ENCODE peak calls at places on chromosomes 11 and 22, in nine cellular contexts. Z is right lobe of liver, S is heart left ventricle, F is ovary, Q is Peyer's patch, E is body of pancreas, O is sigmoid colon, C is prostate gland, V is lower leg skin. G is an unnamed sample.

GRCh38 chr11:65538232-65538914 is 13.5 kb downstream of the SCYL1 start:
- DNase-seq in Z (peak), S (no peak), F (peak), Q (no peak), E (no peak), O (peak), C (no peak), V (no peak), G (no peak)

GRCh38 chr11:96869207-96869606 is 479.4 kb downstream of the JRKL start:
- DNase-seq in Z (no peak), S (no peak), F (no peak), Q (no peak), E (no peak), O (no peak), C (no peak), V (no peak), G (no peak)

GRCh38 chr11:134611537-134611936 is 199.5 kb upstream of the B3GAT1 start:
- DNase-seq in Z (no peak), S (no peak), F (no peak), Q (no peak), E (no peak), O (no peak), C (no peak), V (no peak), G (no peak)

GRCh38 chr11:32899423-32899822 is 6.8 kb downstream of the QSER1 start:
- DNase-seq in Z (no peak), S (no peak), F (no peak), Q (no peak), E (no peak), O (no peak), C (no peak), V (no peak), G (no peak)

GRCh38 chr11:19953342-19953741 is 206.9 kb downstream of the DBX1 start:
- DNase-seq in Z (no peak), S (no peak), F (no peak), Q (no peak), E (no peak), O (no peak), C (no peak), V (no peak), G (peak)

GRCh38 chr11:75524576-75525432 is 937 bp downstream of the GDPD5 start:
- DNase-seq in Z (peak), S (no peak), F (peak), Q (peak), E (peak), O (no peak), C (no peak), V (no peak), G (peak)

GRCh38 chr11:56251954-56252353 is at the start of gene OR5T3:
- DNase-seq in Z (no peak), S (no peak), F (no peak), Q (no peak), E (no peak), O (no peak), C (no peak), V (no peak), G (no peak)

GRCh38 chr11:99781074-99781473 is 760.3 kb downstream of the CNTN5 start:
- DNase-seq in Z (no peak), S (no peak), F (no peak), Q (no peak), E (no peak), O (no peak), C (no peak), V (no peak), G (no peak)

GRCh38 chr11:3217751-3218482 is 696 bp downstream of the MRGPRG start:
- DNase-seq in Z (no peak), S (peak), F (no peak), Q (no peak), E (peak), O (peak), C (no peak), V (no peak), G (no peak)

GRCh38 chr11:102989379-102990047 is 34.0 kb upstream of the MMP13 start:
- DNase-seq in Z (no peak), S (no peak), F (no peak), Q (no peak), E (no peak), O (no peak), C (no peak), V (no peak), G (no peak)

GRCh38 chr11:56706486-56706885 is 7.6 kb downstream of the OR9G1 start:
- DNase-seq in Z (no peak), S (no peak), F (no peak), Q (no peak), E (no peak), O (no peak), C (no peak), V (no peak), G (no peak)

GRCh38 chr22:32804036-32804435 is 2.5 kb downstream of the TIMP3 start:
- DNase-seq in Z (no peak), S (no peak), F (no peak), Q (no peak), E (no peak), O (no peak), C (no peak), V (no peak), G (no peak)

GRCh38 chr11:27296406-27296994 is 66.5 kb downstream of the CCDC34 start:
- DNase-seq in Z (no peak), S (no peak), F (no peak), Q (no peak), E (no peak), O (no peak), C (peak), V (no peak), G (no peak)

GRCh38 chr11:122081073-122081472 is 34.9 kb downstream of the BLID start:
- DNase-seq in Z (no peak), S (no peak), F (no peak), Q (no peak), E (no peak), O (no peak), C (no peak), V (no peak), G (no peak)

GRCh38 chr11:121422675-121423074 is 29.4 kb upstream of the SORL1 start:
- DNase-seq in Z (no peak), S (no peak), F (no peak), Q (no peak), E (no peak), O (no peak), C (no peak), V (no peak), G (no peak)

GRCh38 chr11:125345706-125346561 is 150.1 kb downstream of the FEZ1 start:
- DNase-seq in Z (peak), S (peak), F (peak), Q (peak), E (peak), O (peak), C (peak), V (peak), G (peak)

GRCh38 chr11:44381261-44381660 is 71.3 kb upstream of the ALX4 start:
- DNase-seq in Z (no peak), S (no peak), F (no peak), Q (no peak), E (no peak), O (no peak), C (no peak), V (no peak), G (no peak)

GRCh38 chr22:38230108-38230825 is 28.5 kb downstream of the MAFF start:
- DNase-seq in Z (peak), S (no peak), F (no peak), Q (no peak), E (peak), O (no peak), C (peak), V (peak), G (no peak)

GRCh38 chr11:114085965-114086364 is 26.5 kb downstream of the ZBTB16 start:
- DNase-seq in Z (peak), S (no peak), F (no peak), Q (no peak), E (peak), O (peak), C (no peak), V (no peak), G (no peak)

GRCh38 chr22:19843857-19844422 is 10.7 kb downstream of the GNB1L start:
- DNase-seq in Z (peak), S (no peak), F (no peak), Q (peak), E (no peak), O (peak), C (no peak), V (peak), G (no peak)

GRCh38 chr11:59777104-59777503 is 21.9 kb downstream of the STX3 start:
- DNase-seq in Z (no peak), S (no peak), F (no peak), Q (no peak), E (no peak), O (no peak), C (no peak), V (no peak), G (no peak)

GRCh38 chr11:117942255-117942654 is 13.1 kb upstream of the TMPRSS13 start:
- DNase-seq in Z (no peak), S (no peak), F (no peak), Q (peak), E (no peak), O (no peak), C (no peak), V (no peak), G (no peak)

GRCh38 chr22:43177479-43177878 is 9.5 kb downstream of the TTLL12 start:
- DNase-seq in Z (no peak), S (no peak), F (no peak), Q (no peak), E (no peak), O (no peak), C (no peak), V (no peak), G (no peak)

GRCh38 chr11:70331901-70332300 is 61.4 kb downstream of the PPFIA1 start:
- DNase-seq in Z (no peak), S (no peak), F (no peak), Q (peak), E (no peak), O (no peak), C (peak), V (no peak), G (no peak)

GRCh38 chr11:111601979-111602864 is at the start of gene SIK2:
- DNase-seq in Z (peak), S (peak), F (peak), Q (peak), E (peak), O (peak), C (peak), V (peak), G (peak)

GRCh38 chr11:74182635-74183034 is 11.5 kb downstream of the PPME1 start:
- DNase-seq in Z (no peak), S (no peak), F (no peak), Q (no peak), E (no peak), O (no peak), C (no peak), V (no peak), G (no peak)

GRCh38 chr11:295351-296205 is 3.7 kb downstream of the IFITM5 start:
- DNase-seq in Z (peak), S (no peak), F (no peak), Q (no peak), E (no peak), O (peak), C (no peak), V (no peak), G (no peak)

GRCh38 chr22:23182289-23183106 is 2.2 kb downstream of the BCR start:
- DNase-seq in Z (no peak), S (no peak), F (no peak), Q (no peak), E (peak), O (no peak), C (peak), V (no peak), G (peak)

GRCh38 chr11:2269601-2270321 is 627 bp downstream of the ASCL2 start:
- DNase-seq in Z (peak), S (peak), F (peak), Q (peak), E (peak), O (no peak), C (peak), V (peak), G (no peak)

GRCh38 chr22:50191041-50191740 is 5.5 kb downstream of the TRABD start:
- DNase-seq in Z (no peak), S (no peak), F (peak), Q (peak), E (peak), O (no peak), C (no peak), V (no peak), G (no peak)
- TF ChIP-seq POLR2A in Z (no peak), S (no peak), F (no peak), Q (no peak), E (peak), O (no peak), C (no peak), V (no peak), G (no peak)

DNA sequence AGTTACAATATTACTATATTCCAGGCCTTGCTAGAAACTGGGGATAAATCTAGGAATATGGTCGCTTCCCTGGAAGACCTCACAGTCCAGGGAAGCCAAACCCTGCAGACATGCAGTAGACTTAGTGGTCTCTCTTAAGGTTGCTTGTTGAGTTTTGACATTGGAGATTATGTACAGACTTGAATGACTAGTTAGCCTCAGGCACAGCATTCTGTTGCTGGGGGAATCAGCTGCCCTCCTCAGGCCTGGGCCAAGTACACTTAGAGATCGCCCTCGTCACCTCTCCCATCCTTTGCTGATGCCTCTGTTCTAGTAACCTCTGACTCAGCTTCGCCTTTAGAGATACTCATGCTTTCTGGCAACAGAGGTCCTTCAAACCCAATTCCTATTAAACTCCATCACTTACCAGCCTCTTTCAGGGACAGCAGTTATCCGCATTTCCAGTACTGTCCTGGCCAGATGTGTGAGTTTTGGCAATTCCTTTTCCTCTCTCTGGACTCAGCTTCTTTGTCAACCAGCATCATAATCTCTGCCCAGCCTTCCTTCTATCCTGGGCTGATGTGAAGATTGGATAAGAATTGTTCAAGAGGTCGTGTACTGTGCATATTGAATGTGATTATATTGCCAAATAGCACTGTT is 794 bp upstream of the ANAPC15 start:
- DNase-seq in Z (no peak), S (no peak), F (peak), Q (no peak), E (no peak), O (no peak), C (no peak), V (no peak), G (no peak)
- TF ChIP-seq POLR2A in Z (no peak), S (no peak), F (no peak), Q (no peak), E (no peak), O (no peak), C (no peak), V (no peak), G (no peak)

GRCh38 chr22:17773606-17774205 is 563 bp downstream of the BID start:
- DNase-seq in Z (peak), S (peak), F (peak), Q (peak), E (peak), O (peak), C (no peak), V (no peak), G (peak)
- TF ChIP-seq POLR2A in Z (no peak), S (no peak), F (no peak), Q (no peak), E (no peak), O (no peak), C (no peak), V (no peak), G (no peak)

GRCh38 chr11:79336740-79337517 is 103.9 kb downstream of the TENM4 start:
- DNase-seq in Z (no peak), S (no peak), F (no peak), Q (no peak), E (no peak), O (no peak), C (no peak), V (no peak), G (no peak)

GRCh38 chr11:79344765-79345164 is 96.1 kb downstream of the TENM4 start:
- DNase-seq in Z (no peak), S (no peak), F (no peak), Q (no peak), E (no peak), O (no peak), C (no peak), V (no peak), G (no peak)

GRCh38 chr11:79342236-79342635 is 98.6 kb downstream of the TENM4 start:
- DNase-seq in Z (no peak), S (no peak), F (no peak), Q (no peak), E (no peak), O (no peak), C (no peak), V (no peak), G (no peak)

GRCh38 chr11:79340535-79340934 is 100.3 kb downstream of the TENM4 start:
- DNase-seq in Z (no peak), S (no peak), F (no peak), Q (no peak), E (no peak), O (no peak), C (no peak), V (no peak), G (no peak)

DNA sequence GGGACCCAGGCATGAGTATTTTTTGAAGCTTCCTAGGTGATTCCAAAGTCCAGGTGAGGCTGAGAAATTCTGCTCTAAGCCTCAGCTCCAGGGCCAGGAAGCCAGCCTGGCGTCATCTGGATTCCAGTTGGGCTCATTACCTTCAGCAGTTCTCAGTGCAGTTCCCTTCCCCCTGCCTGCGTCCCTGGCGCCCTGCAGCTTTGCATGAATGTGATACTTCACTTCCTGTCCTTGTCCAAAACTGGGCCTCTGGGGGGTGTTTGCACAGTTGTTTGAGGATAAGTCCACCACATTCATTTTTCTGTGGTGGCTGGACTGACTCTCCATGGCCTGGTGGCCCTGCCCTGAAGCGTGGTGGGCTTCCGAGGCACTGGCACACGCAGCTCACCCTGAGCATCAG is 98.1 kb downstream of the TENM4 start:
- DNase-seq in Z (no peak), S (no peak), F (no peak), Q (no peak), E (no peak), O (no peak), C (no peak), V (no peak), G (no peak)
- TF ChIP-seq POLR2A in Z (no peak), S (no peak), F (no peak), Q (no peak), E (no peak), O (no peak), C (no peak), V (no peak), G (no peak)